ENCODE peak calls at places on chromosomes 12 and 14, in five cellular contexts. One of them, this sample, is unnamed.

GRCh38 chr12:31591308-31591901 is 469 bp upstream of the DENND5B start:
- DNase-seq in left ventricle myocardium inferior: no peak
- DNase-seq in cardiac muscle cell: peak
- DNase-seq in stomach: no peak
- DNase-seq in A549: peak
- DNase-seq in this sample: no peak

GRCh38 chr14:101730626-101731186 is 30.8 kb upstream of the PPP2R5C start:
- DNase-seq in cardiac muscle cell: no peak
- DNase-seq in stomach: no peak
- DNase-seq in A549: no peak
- DNase-seq in left ventricle myocardium inferior: no peak
- DNase-seq in this sample: no peak

GRCh38 chr12:120220838-120221575 is 20.1 kb upstream of the RPLP0 start:
- DNase-seq in stomach: no peak
- DNase-seq in left ventricle myocardium inferior: no peak
- DNase-seq in cardiac muscle cell: no peak
- DNase-seq in A549: no peak
- DNase-seq in this sample: no peak

GRCh38 chr12:69583203-69583602 is 2.1 kb upstream of the CCT2 start:
- DNase-seq in A549: no peak
- DNase-seq in left ventricle myocardium inferior: no peak
- DNase-seq in stomach: no peak
- DNase-seq in cardiac muscle cell: peak
- DNase-seq in this sample: no peak

GRCh38 chr12:118429703-118430383 is 53.5 kb downstream of the SUDS3 start:
- DNase-seq in left ventricle myocardium inferior: no peak
- DNase-seq in stomach: peak
- DNase-seq in A549: no peak
- DNase-seq in cardiac muscle cell: no peak
- DNase-seq in this sample: no peak

GRCh38 chr12:10941916-10942607 is 3.0 kb upstream of the TAS2R14 start:
- DNase-seq in stomach: no peak
- DNase-seq in cardiac muscle cell: no peak
- DNase-seq in A549: no peak
- DNase-seq in left ventricle myocardium inferior: no peak
- DNase-seq in this sample: no peak

GRCh38 chr14:30610719-30611388 is 11.3 kb upstream of the SCFD1 start:
- DNase-seq in cardiac muscle cell: peak
- DNase-seq in A549: peak
- DNase-seq in stomach: peak
- DNase-seq in left ventricle myocardium inferior: no peak
- DNase-seq in this sample: peak

GRCh38 chr12:132327351-132328171 is 1.8 kb downstream of the GALNT9 start:
- DNase-seq in left ventricle myocardium inferior: no peak
- DNase-seq in cardiac muscle cell: no peak
- DNase-seq in stomach: no peak
- DNase-seq in A549: peak
- DNase-seq in this sample: peak

GRCh38 chr12:53994268-53994690 is 5.7 kb upstream of the HOXC9 start:
- DNase-seq in cardiac muscle cell: no peak
- DNase-seq in stomach: no peak
- DNase-seq in left ventricle myocardium inferior: no peak
- DNase-seq in A549: no peak
- DNase-seq in this sample: no peak

GRCh38 chr12:92304335-92305066 is 158.9 kb upstream of the BTG1 start:
- DNase-seq in left ventricle myocardium inferior: no peak
- DNase-seq in A549: no peak
- DNase-seq in cardiac muscle cell: no peak
- DNase-seq in stomach: no peak
- DNase-seq in this sample: no peak

GRCh38 chr12:95248604-95249355 is 31.2 kb downstream of the VEZT start:
- DNase-seq in A549: no peak
- DNase-seq in left ventricle myocardium inferior: no peak
- DNase-seq in cardiac muscle cell: no peak
- DNase-seq in stomach: no peak
- DNase-seq in this sample: no peak

GRCh38 chr12:127677537-127678131 is 589.3 kb upstream of the TMEM132C start:
- DNase-seq in left ventricle myocardium inferior: peak
- DNase-seq in A549: peak
- DNase-seq in stomach: peak
- DNase-seq in cardiac muscle cell: peak
- DNase-seq in this sample: peak

GRCh38 chr12:96354844-96355534 is 45.2 kb downstream of the CDK17 start:
- DNase-seq in left ventricle myocardium inferior: no peak
- DNase-seq in A549: no peak
- DNase-seq in cardiac muscle cell: no peak
- DNase-seq in stomach: no peak
- DNase-seq in this sample: no peak

GRCh38 chr12:108768591-108769500 is 37.5 kb upstream of the CORO1C start:
- DNase-seq in left ventricle myocardium inferior: peak
- DNase-seq in cardiac muscle cell: peak
- DNase-seq in A549: peak
- DNase-seq in stomach: peak
- DNase-seq in this sample: no peak

GRCh38 chr14:91882369-91882768 is 15.0 kb upstream of the TC2N start:
- DNase-seq in cardiac muscle cell: no peak
- DNase-seq in A549: no peak
- DNase-seq in stomach: no peak
- DNase-seq in left ventricle myocardium inferior: no peak
- DNase-seq in this sample: no peak

GRCh38 chr14:73729015-73729330 is 14.8 kb upstream of the PNMA1 start:
- DNase-seq in stomach: no peak
- DNase-seq in A549: no peak
- DNase-seq in cardiac muscle cell: no peak
- DNase-seq in left ventricle myocardium inferior: no peak
- DNase-seq in this sample: no peak

GRCh38 chr12:6370994-6371754 is 4.2 kb downstream of the SCNN1A start:
- DNase-seq in left ventricle myocardium inferior: no peak
- DNase-seq in A549: peak
- DNase-seq in stomach: peak
- DNase-seq in cardiac muscle cell: no peak
- DNase-seq in this sample: peak

GRCh38 chr12:31959701-31960391 is 631 bp downstream of the RESF1 start:
- DNase-seq in A549: peak
- DNase-seq in left ventricle myocardium inferior: peak
- DNase-seq in cardiac muscle cell: peak
- DNase-seq in stomach: peak
- DNase-seq in this sample: peak

GRCh38 chr12:66885115-66885875 is 206.4 kb upstream of the GRIP1 start:
- DNase-seq in A549: no peak
- DNase-seq in stomach: no peak
- DNase-seq in left ventricle myocardium inferior: no peak
- DNase-seq in cardiac muscle cell: no peak
- DNase-seq in this sample: no peak

GRCh38 chr12:124637586-124637985 is 70.2 kb upstream of the NCOR2 start:
- DNase-seq in stomach: peak
- DNase-seq in left ventricle myocardium inferior: no peak
- DNase-seq in A549: no peak
- DNase-seq in cardiac muscle cell: no peak
- DNase-seq in this sample: no peak

GRCh38 chr12:107931761-107932160 is 157.3 kb downstream of the ASCL4 start:
- DNase-seq in left ventricle myocardium inferior: no peak
- DNase-seq in stomach: no peak
- DNase-seq in A549: no peak
- DNase-seq in cardiac muscle cell: no peak
- DNase-seq in this sample: no peak

GRCh38 chr12:132474237-132474741 is 15.7 kb upstream of the FBRSL1 start:
- DNase-seq in stomach: no peak
- DNase-seq in left ventricle myocardium inferior: no peak
- DNase-seq in A549: no peak
- DNase-seq in cardiac muscle cell: no peak
- DNase-seq in this sample: no peak

GRCh38 chr12:119803391-119803791 is 73.7 kb downstream of the CIT start:
- DNase-seq in A549: no peak
- DNase-seq in cardiac muscle cell: peak
- DNase-seq in left ventricle myocardium inferior: no peak
- DNase-seq in stomach: no peak
- DNase-seq in this sample: peak

GRCh38 chr14:99757331-99758070 is 35.7 kb upstream of the EML1 start:
- DNase-seq in stomach: no peak
- DNase-seq in left ventricle myocardium inferior: no peak
- DNase-seq in A549: peak
- DNase-seq in cardiac muscle cell: no peak
- DNase-seq in this sample: peak

GRCh38 chr14:58992935-58993334 is 195.5 kb upstream of the DAAM1 start:
- DNase-seq in cardiac muscle cell: no peak
- DNase-seq in A549: no peak
- DNase-seq in stomach: no peak
- DNase-seq in left ventricle myocardium inferior: no peak
- DNase-seq in this sample: no peak

GRCh38 chr14:104594310-104595046 is 10.1 kb downstream of the TMEM179 start:
- DNase-seq in cardiac muscle cell: no peak
- DNase-seq in stomach: no peak
- DNase-seq in left ventricle myocardium inferior: peak
- DNase-seq in A549: no peak
- DNase-seq in this sample: no peak

GRCh38 chr14:42533476-42533875 is 926.8 kb downstream of the LRFN5 start:
- DNase-seq in A549: no peak
- DNase-seq in stomach: no peak
- DNase-seq in cardiac muscle cell: no peak
- DNase-seq in left ventricle myocardium inferior: no peak
- DNase-seq in this sample: no peak

GRCh38 chr12:85920324-85920947 is 46.3 kb downstream of the NTS start:
- DNase-seq in stomach: no peak
- DNase-seq in cardiac muscle cell: peak
- DNase-seq in left ventricle myocardium inferior: no peak
- DNase-seq in A549: no peak
- DNase-seq in this sample: peak

GRCh38 chr14:55585854-55586253 is 5.8 kb downstream of the KTN1 start:
- DNase-seq in stomach: no peak
- DNase-seq in A549: no peak
- DNase-seq in left ventricle myocardium inferior: no peak
- DNase-seq in cardiac muscle cell: no peak
- DNase-seq in this sample: no peak
- H3K4me3 ChIP-seq in stomach: no peak
- H3K4me3 ChIP-seq in A549: no peak
- H3K4me3 ChIP-seq in left ventricle myocardium inferior: no peak
- H3K4me3 ChIP-seq in cardiac muscle cell: no peak
- H3K4me3 ChIP-seq in this sample: no peak

GRCh38 chr12:2039034-2039433 is 13.8 kb upstream of the CACNA1C start:
- DNase-seq in cardiac muscle cell: no peak
- DNase-seq in A549: no peak
- DNase-seq in stomach: no peak
- DNase-seq in left ventricle myocardium inferior: no peak
- DNase-seq in this sample: no peak

GRCh38 chr12:2035421-2036080 is 17.2 kb upstream of the CACNA1C start:
- DNase-seq in A549: no peak
- DNase-seq in stomach: no peak
- DNase-seq in left ventricle myocardium inferior: no peak
- DNase-seq in cardiac muscle cell: no peak
- DNase-seq in this sample: no peak

GRCh38 chr12:2034633-2035420 is 18.0 kb upstream of the CACNA1C start:
- DNase-seq in cardiac muscle cell: peak
- DNase-seq in stomach: peak
- DNase-seq in A549: peak
- DNase-seq in left ventricle myocardium inferior: peak
- DNase-seq in this sample: peak
- H3K4me3 ChIP-seq in cardiac muscle cell: no peak
- H3K4me3 ChIP-seq in stomach: no peak
- H3K4me3 ChIP-seq in A549: peak
- H3K4me3 ChIP-seq in left ventricle myocardium inferior: peak
- H3K4me3 ChIP-seq in this sample: peak

GRCh38 chr12:27671865-27672264 is 24.4 kb upstream of the REP15 start:
- DNase-seq in cardiac muscle cell: no peak
- DNase-seq in left ventricle myocardium inferior: no peak
- DNase-seq in stomach: no peak
- DNase-seq in A549: no peak
- DNase-seq in this sample: no peak

GRCh38 chr12:27674989-27675388 is 21.3 kb upstream of the REP15 start:
- DNase-seq in cardiac muscle cell: no peak
- DNase-seq in stomach: no peak
- DNase-seq in left ventricle myocardium inferior: no peak
- DNase-seq in A549: no peak
- DNase-seq in this sample: no peak

GRCh38 chr12:27667540-27667939 is 28.7 kb upstream of the REP15 start:
- DNase-seq in A549: no peak
- DNase-seq in cardiac muscle cell: no peak
- DNase-seq in stomach: no peak
- DNase-seq in left ventricle myocardium inferior: no peak
- DNase-seq in this sample: peak

GRCh38 chr12:27673285-27673684 is 23.0 kb upstream of the REP15 start:
- DNase-seq in A549: no peak
- DNase-seq in left ventricle myocardium inferior: no peak
- DNase-seq in stomach: no peak
- DNase-seq in cardiac muscle cell: no peak
- DNase-seq in this sample: no peak

DNA sequence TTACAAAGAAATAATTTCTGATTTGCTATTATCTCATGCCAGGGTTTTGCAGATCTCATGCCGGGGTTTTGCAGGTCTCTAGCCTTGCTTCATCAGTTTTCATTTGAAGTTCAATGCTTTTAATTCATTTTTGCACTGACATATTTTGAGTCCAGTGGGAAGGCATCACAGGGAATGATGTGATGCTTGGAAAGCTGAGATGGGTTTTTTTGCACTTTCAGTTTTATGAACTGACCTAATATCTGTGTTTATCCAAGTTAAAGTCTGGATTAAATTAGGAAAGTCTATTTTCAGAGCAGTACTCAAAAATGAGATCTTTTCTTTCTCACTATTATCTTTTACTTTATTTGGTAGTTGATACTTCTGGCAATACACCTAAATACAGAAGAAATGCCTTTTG is 23.6 kb upstream of the REP15 start:
- DNase-seq in left ventricle myocardium inferior: no peak
- DNase-seq in A549: no peak
- DNase-seq in stomach: no peak
- DNase-seq in cardiac muscle cell: no peak
- DNase-seq in this sample: no peak
- H3K4me3 ChIP-seq in left ventricle myocardium inferior: peak
- H3K4me3 ChIP-seq in A549: no peak
- H3K4me3 ChIP-seq in stomach: no peak
- H3K4me3 ChIP-seq in cardiac muscle cell: no peak
- H3K4me3 ChIP-seq in this sample: no peak

DNA sequence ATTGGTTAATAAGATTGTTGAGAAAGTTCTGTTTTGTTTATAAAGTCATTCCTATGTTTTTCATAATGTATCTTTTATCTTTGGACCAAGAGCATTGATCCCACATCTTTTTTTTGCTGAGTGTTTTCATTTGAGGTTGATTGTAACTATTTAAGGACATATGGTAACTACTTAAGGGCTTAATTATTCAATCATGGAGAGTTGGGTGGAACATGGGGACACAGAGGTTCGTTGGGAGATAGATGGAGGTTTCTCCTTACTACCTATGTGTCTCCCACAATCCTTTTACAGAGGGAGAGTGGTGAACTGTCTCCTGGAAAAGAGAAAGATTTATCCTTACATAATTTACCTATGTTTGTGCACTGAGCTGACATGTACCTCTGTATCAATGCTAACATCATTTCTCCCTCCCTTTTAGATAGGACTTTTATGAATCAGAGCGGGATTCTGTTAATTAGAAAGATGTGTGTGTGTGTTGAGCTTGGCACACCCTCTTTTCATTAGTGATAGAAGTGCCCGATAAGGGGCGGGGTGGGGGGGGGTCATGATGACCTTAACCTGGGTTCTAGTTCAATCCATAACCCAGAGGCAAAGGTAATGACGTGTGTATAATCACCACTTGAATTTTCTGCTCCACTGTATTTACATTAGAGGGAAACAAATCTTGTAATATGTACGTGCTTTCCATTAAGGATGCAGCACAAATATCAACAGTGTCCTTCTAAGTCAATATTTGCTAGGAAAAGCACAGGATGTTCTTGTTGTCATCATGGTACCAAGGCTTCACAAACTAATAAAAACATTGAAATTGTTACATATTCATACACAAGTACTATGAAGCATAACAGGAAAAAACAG is 121.0 kb upstream of the SLC38A2 start:
- DNase-seq in cardiac muscle cell: no peak
- DNase-seq in stomach: no peak
- DNase-seq in left ventricle myocardium inferior: no peak
- DNase-seq in A549: peak
- DNase-seq in this sample: no peak
- H3K4me3 ChIP-seq in cardiac muscle cell: no peak
- H3K4me3 ChIP-seq in stomach: no peak
- H3K4me3 ChIP-seq in left ventricle myocardium inferior: no peak
- H3K4me3 ChIP-seq in A549: peak
- H3K4me3 ChIP-seq in this sample: no peak

This sample was measured in astrocyte of the cerebellum.